ENCODE peak calls at places on chromosomes 6 and 20, in five cellular contexts. I is HTR-8/SVneo, P is GM23248, A is NCI-H774, R is GOT3. C is an unnamed sample.

GRCh38 chr20:52985687-52986086 is 13.5 kb downstream of the TSHZ2 start:
- DNase-seq in P (peak), R (no peak), I (no peak), A (no peak), C (no peak)

GRCh38 chr6:136792066-136792944 is at the start of gene MAP3K5:
- DNase-seq in I (peak), P (peak), R (peak), A (peak), C (peak)

GRCh38 chr6:166204852-166205650 is 37.4 kb upstream of the TBXT start:
- DNase-seq in P (no peak), I (no peak), A (peak), R (no peak), C (no peak)

GRCh38 chr6:30787954-30788353 is 43.6 kb upstream of the IER3 start:
- DNase-seq in I (no peak), R (no peak), A (no peak), P (no peak), C (no peak)

GRCh38 chr6:112485813-112486212 is 138.7 kb downstream of the RFPL4B start:
- DNase-seq in I (no peak), R (no peak), P (peak), A (no peak), C (no peak)

GRCh38 chr6:101429291-101429690 is 35.8 kb downstream of the GRIK2 start:
- DNase-seq in R (no peak), A (no peak), P (peak), I (no peak), C (no peak)

GRCh38 chr6:38176797-38177751 is 357.5 kb downstream of the ZFAND3 start:
- DNase-seq in I (no peak), P (no peak), R (no peak), A (no peak), C (no peak)

GRCh38 chr6:50992232-50992631 is 173.6 kb downstream of the TFAP2B start:
- DNase-seq in R (no peak), I (no peak), P (no peak), A (no peak), C (no peak)

GRCh38 chr20:21102691-21103311 is 3.4 kb downstream of the LINC00237 start:
- DNase-seq in R (no peak), I (no peak), P (peak), A (no peak), C (no peak)

GRCh38 chr6:11432713-11433450 is 104.7 kb upstream of the TMEM170B start:
- DNase-seq in A (no peak), I (peak), R (no peak), P (peak), C (no peak)

GRCh38 chr6:168884050-168884645 is 369.5 kb downstream of the THBS2 start:
- DNase-seq in I (no peak), R (no peak), P (no peak), A (no peak), C (no peak)

GRCh38 chr6:34025112-34025807 is 120.6 kb downstream of the GRM4 start:
- DNase-seq in A (no peak), R (no peak), I (no peak), P (peak), C (no peak)

GRCh38 chr6:136365781-136366354 is 76.2 kb upstream of the BCLAF1 start:
- DNase-seq in P (no peak), I (no peak), R (no peak), A (no peak), C (peak)

GRCh38 chr6:42769051-42769450 is 12.8 kb upstream of the BICRAL start:
- DNase-seq in A (no peak), P (no peak), R (no peak), I (no peak), C (no peak)

GRCh38 chr6:26575494-26575939 is 21.2 kb upstream of the ABT1 start:
- DNase-seq in I (no peak), A (no peak), P (no peak), R (no peak), C (no peak)

GRCh38 chr6:13267142-13267621 is 61.2 kb downstream of the TBC1D7 start:
- DNase-seq in R (no peak), I (no peak), P (peak), A (no peak), C (no peak)

GRCh38 chr6:113763311-113763766 is 93.8 kb upstream of the MARCKS start:
- DNase-seq in R (no peak), P (peak), I (no peak), A (no peak), C (no peak)

GRCh38 chr6:147642458-147642857 is 134.0 kb downstream of the SAMD5 start:
- DNase-seq in A (no peak), R (no peak), I (peak), P (peak), C (no peak)

GRCh38 chr6:42300701-42301100 is 83.0 kb upstream of the MRPS10 start:
- DNase-seq in I (no peak), A (no peak), P (no peak), R (no peak), C (no peak)

GRCh38 chr6:144714031-144714732 is 429.0 kb downstream of the UTRN start:
- DNase-seq in I (no peak), R (no peak), A (no peak), P (no peak), C (no peak)

GRCh38 chr6:145400508-145400907 is 334.8 kb downstream of the EPM2A start:
- DNase-seq in R (no peak), P (no peak), A (no peak), I (no peak), C (no peak)

GRCh38 chr20:58016779-58017178 is 211.7 kb downstream of the ANKRD60 start:
- DNase-seq in R (no peak), P (no peak), A (no peak), I (no peak), C (no peak)

GRCh38 chr6:5989141-5989723 is 17.5 kb downstream of the NRN1 start:
- DNase-seq in R (no peak), P (peak), I (no peak), A (no peak), C (no peak)

GRCh38 chr6:159691133-159691962 is 1.7 kb downstream of the SOD2 start:
- DNase-seq in P (peak), A (peak), I (peak), R (no peak), C (no peak)

GRCh38 chr6:25995507-25995906 is 32.9 kb downstream of the TRIM38 start:
- DNase-seq in I (no peak), P (no peak), A (no peak), R (no peak), C (no peak)

GRCh38 chr20:23643665-23644064 is 5.9 kb upstream of the CST3 start:
- DNase-seq in R (no peak), I (no peak), A (no peak), P (no peak), C (no peak)

GRCh38 chr6:167342879-167343610 is 18.2 kb downstream of the TTLL2 start:
- DNase-seq in A (no peak), I (no peak), R (no peak), P (no peak), C (no peak)

GRCh38 chr6:166637001-166637400 is 9.9 kb upstream of the RPS6KA2 start:
- DNase-seq in P (no peak), A (no peak), I (no peak), R (no peak), C (no peak)

GRCh38 chr20:36093025-36093803 is 61.3 kb upstream of the EPB41L1 start:
- DNase-seq in A (peak), R (peak), P (peak), I (no peak), C (no peak)

GRCh38 chr6:40788661-40789111 is 201.5 kb upstream of the LRFN2 start:
- DNase-seq in A (no peak), I (no peak), R (no peak), P (peak), C (no peak)

GRCh38 chr20:13424174-13424833 is 203.2 kb downstream of the ISM1 start:
- DNase-seq in P (no peak), R (no peak), A (no peak), I (no peak), C (no peak)

GRCh38 chr6:42175860-42176259 is 2.7 kb downstream of the GUCA1A start:
- DNase-seq in R (no peak), A (no peak), I (no peak), P (peak), C (no peak)

GRCh38 chr20:36097331-36097730 is 57.2 kb upstream of the EPB41L1 start:
- DNase-seq in P (peak), A (no peak), R (no peak), I (no peak), C (no peak)

GRCh38 chr20:58416057-58416456 is 27.0 kb downstream of the VAPB start:
- DNase-seq in P (no peak), A (no peak), R (no peak), I (no peak), C (no peak)

GRCh38 chr20:31593221-31594001 is 11.7 kb upstream of the ID1 start:
- DNase-seq in P (peak), A (no peak), R (peak), I (peak), C (no peak)

GRCh38 chr20:47950103-47950502 is 164.8 kb upstream of the SULF2 start:
- DNase-seq in I (peak), P (peak), A (no peak), R (no peak), C (no peak)

GRCh38 chr20:63773571-63774347 is 34.2 kb downstream of the SLC2A4RG start:
- DNase-seq in A (no peak), R (no peak), P (no peak), I (no peak), C (no peak)

GRCh38 chr20:34946661-34947060 is 8.9 kb downstream of the GSS start:
- DNase-seq in I (no peak), P (no peak), R (no peak), A (no peak), C (no peak)

GRCh38 chr20:46348972-46349741 is 40.9 kb upstream of the CDH22 start:
- DNase-seq in A (peak), P (peak), R (no peak), I (peak), C (no peak)

GRCh38 chr6:36028887-36029324 is 1.3 kb downstream of the MAPK14 start:
- DNase-seq in R (peak), A (peak), P (peak), I (peak), C (peak)

C was measured in GM12864.